ENCODE peak calls at places on chromosomes 13 and 19, in seven cellular contexts. L, B, R, I, N, G and U are unnamed samples.

GRCh38 chr19:56837892-56838679 is 2.4 kb downstream of the PEG3 start:
- DNase-seq in L (peak), B (no peak), R (no peak), I (no peak), N (no peak), G (peak), U (no peak)

GRCh38 chr19:3042545-3043267 is 13.6 kb upstream of the TLE2 start:
- DNase-seq in L (no peak), B (no peak), R (no peak), I (no peak), N (no peak), G (no peak), U (no peak)

GRCh38 chr13:89057862-89058261 is 1386.7 kb downstream of the SLITRK5 start:
- DNase-seq in L (no peak), B (no peak), R (no peak), I (no peak), N (no peak), G (no peak), U (no peak)

GRCh38 chr19:50275577-50276368 is 53.4 kb downstream of the KCNC3 start:
- DNase-seq in L (no peak), B (no peak), R (no peak), I (no peak), N (no peak), G (no peak), U (no peak)

GRCh38 chr19:13208964-13209796 is 59.0 kb downstream of the IER2 start:
- DNase-seq in L (no peak), B (no peak), R (no peak), I (no peak), N (no peak), G (no peak), U (no peak)

GRCh38 chr13:61086052-61086451 is 329.6 kb downstream of the PCDH20 start:
- DNase-seq in L (no peak), B (no peak), R (no peak), I (no peak), N (no peak), G (no peak), U (no peak)

GRCh38 chr19:50657672-50658437 is 8.6 kb downstream of the C19orf81 start:
- DNase-seq in L (peak), B (peak), R (peak), I (peak), N (peak), G (peak), U (peak)

GRCh38 chr13:42239644-42240043 is 32.3 kb upstream of the AKAP11 start:
- DNase-seq in L (no peak), B (no peak), R (no peak), I (peak), N (no peak), G (no peak), U (no peak)

GRCh38 chr13:110330491-110331001 is 23.5 kb downstream of the COL4A2 start:
- DNase-seq in L (no peak), B (no peak), R (no peak), I (peak), N (no peak), G (no peak), U (no peak)

GRCh38 chr13:111387026-111387871 is 66.8 kb downstream of the TEX29 start:
- DNase-seq in L (no peak), B (no peak), R (no peak), I (no peak), N (no peak), G (no peak), U (no peak)

GRCh38 chr13:109803822-109804221 is 17.4 kb upstream of the IRS2 start:
- DNase-seq in L (no peak), B (no peak), R (no peak), I (no peak), N (no peak), G (no peak), U (no peak)

GRCh38 chr13:32413284-32413683 is 14.6 kb downstream of the N4BP2L1 start:
- DNase-seq in L (no peak), B (no peak), R (no peak), I (no peak), N (no peak), G (no peak), U (no peak)

GRCh38 chr13:22428188-22428828 is 752.5 kb upstream of the SGCG start:
- DNase-seq in L (peak), B (no peak), R (no peak), I (no peak), N (no peak), G (no peak), U (no peak)

GRCh38 chr13:35470671-35471465 is 5.6 kb downstream of the MAB21L1 start:
- DNase-seq in L (peak), B (no peak), R (no peak), I (peak), N (no peak), G (no peak), U (no peak)

GRCh38 chr19:49114630-49115363 is 627 bp downstream of the LIN7B start:
- DNase-seq in L (peak), B (peak), R (peak), I (peak), N (peak), G (peak), U (no peak)

GRCh38 chr13:96297360-96297759 is 207.5 kb downstream of the HS6ST3 start:
- DNase-seq in L (no peak), B (no peak), R (no peak), I (no peak), N (no peak), G (no peak), U (no peak)

GRCh38 chr13:72397265-72397664 is 330.2 kb downstream of the MZT1 start:
- DNase-seq in L (no peak), B (no peak), R (no peak), I (no peak), N (no peak), G (no peak), U (no peak)

GRCh38 chr13:72643339-72643989 is 84.0 kb downstream of the MZT1 start:
- DNase-seq in L (peak), B (peak), R (peak), I (peak), N (peak), G (no peak), U (peak)

GRCh38 chr13:44421853-44422525 is 48.4 kb downstream of the SERP2 start:
- DNase-seq in L (no peak), B (no peak), R (no peak), I (no peak), N (no peak), G (no peak), U (no peak)

GRCh38 chr19:6773323-6773931 is 919 bp downstream of the VAV1 start:
- DNase-seq in L (no peak), B (peak), R (peak), I (no peak), N (no peak), G (no peak), U (peak)

GRCh38 chr19:7748756-7749155 is 1.4 kb upstream of the CD209 start:
- DNase-seq in L (peak), B (no peak), R (no peak), I (peak), N (no peak), G (no peak), U (no peak)

GRCh38 chr13:110978390-110978789 is 63.5 kb upstream of the ANKRD10 start:
- DNase-seq in L (peak), B (no peak), R (no peak), I (no peak), N (no peak), G (no peak), U (no peak)